ENCODE peak calls at places on chromosomes 6 and 20, in five cellular contexts. R is PC-3, N is fibroblast of lung, O is tibial artery, W is neural progenitor cell. G is an unnamed sample. For H3K36me3 and H3K4me1, the result is how much of the 10 kb centered on the place peaks cover.

GRCh38 chr6:158765509-158766068 is 53.6 kb downstream of the EZR start:
- DNase-seq in R (no peak), N (no peak), O (no peak), W (no peak), G (no peak)

GRCh38 chr20:62728028-62728780 is 19.6 kb downstream of the NTSR1 start:
- DNase-seq in R (no peak), N (no peak), O (peak), W (no peak), G (no peak)

GRCh38 chr20:25247100-25247665 is 702 bp upstream of the PYGB start:
- DNase-seq in R (peak), N (peak), O (peak), W (peak), G (no peak)

GRCh38 chr6:145809211-145809610 is 5.4 kb downstream of the FBXO30 start:
- DNase-seq in R (no peak), N (no peak), O (no peak), W (no peak), G (no peak)

GRCh38 chr6:157688960-157689599 is 134.0 kb upstream of the SNX9 start:
- DNase-seq in R (peak), N (no peak), O (no peak), W (peak), G (no peak)

GRCh38 chr6:142940487-142940886 is 4.5 kb downstream of the HIVEP2 start:
- DNase-seq in R (no peak), N (peak), O (no peak), W (no peak), G (no peak)

GRCh38 chr6:24827970-24828369 is 29.3 kb upstream of the ARMH2 start:
- DNase-seq in R (no peak), N (no peak), O (no peak), W (no peak), G (no peak)

GRCh38 chr6:144653885-144654505 is 368.9 kb downstream of the UTRN start:
- DNase-seq in R (no peak), N (peak), O (no peak), W (no peak), G (no peak)

GRCh38 chr6:116530436-116530835 is 15.0 kb downstream of the TRAPPC3L start:
- DNase-seq in R (peak), N (peak), O (no peak), W (no peak), G (no peak)

GRCh38 chr6:167130712-167131684 is 8.1 kb downstream of the CCR6 start:
- DNase-seq in R (no peak), N (no peak), O (no peak), W (no peak), G (no peak)

GRCh38 chr6:147448212-147448611 is 60.3 kb upstream of the SAMD5 start:
- DNase-seq in R (no peak), N (peak), O (no peak), W (peak), G (peak)

GRCh38 chr6:113376847-113377165 is 480.3 kb upstream of the MARCKS start:
- DNase-seq in R (no peak), N (no peak), O (no peak), W (no peak), G (no peak)

GRCh38 chr20:63641146-63641791 is 12.0 kb downstream of the STMN3 start:
- DNase-seq in R (peak), N (no peak), O (peak), W (no peak), G (no peak)

GRCh38 chr6:124487778-124488431 is 474.3 kb upstream of the RNF217 start:
- DNase-seq in R (peak), N (peak), O (no peak), W (no peak), G (no peak)

GRCh38 chr20:25361287-25361683 is 29.4 kb downstream of the ABHD12 start:
- DNase-seq in R (no peak), N (peak), O (no peak), W (no peak), G (no peak)

GRCh38 chr6:138769102-138769676 is 4.4 kb upstream of the CCDC28A start:
- DNase-seq in R (no peak), N (no peak), O (no peak), W (no peak), G (no peak)

GRCh38 chr6:45438849-45439406 is 61.2 kb upstream of the SUPT3H start:
- DNase-seq in R (peak), N (peak), O (no peak), W (no peak), G (no peak)

GRCh38 chr6:111550195-111550594 is 55.5 kb downstream of the TRAF3IP2 start:
- DNase-seq in R (no peak), N (no peak), O (no peak), W (no peak), G (no peak)

GRCh38 chr20:5863040-5863811 is 87.1 kb downstream of the TRMT6 start:
- DNase-seq in R (peak), N (peak), O (no peak), W (no peak), G (no peak)

GRCh38 chr6:168145747-168146596 is 67.0 kb upstream of the FRMD1 start:
- DNase-seq in R (no peak), N (no peak), O (peak), W (no peak), G (no peak)

GRCh38 chr6:3706547-3707467 is 44.7 kb downstream of the PXDC1 start:
- DNase-seq in R (no peak), N (no peak), O (no peak), W (no peak), G (no peak)

GRCh38 chr20:10504893-10505292 is 69.8 kb downstream of the SLX4IP start:
- DNase-seq in R (no peak), N (no peak), O (no peak), W (no peak), G (no peak)

GRCh38 chr6:111423960-111424846 is 58.8 kb downstream of the REV3L start:
- DNase-seq in R (peak), N (peak), O (no peak), W (no peak), G (no peak)

GRCh38 chr6:31441368-31442267 is 38.2 kb downstream of the MICA start:
- DNase-seq in R (peak), N (peak), O (peak), W (peak), G (peak)

GRCh38 chr20:44354979-44355502 is 458 bp upstream of the HNF4A start:
- DNase-seq in R (no peak), N (no peak), O (no peak), W (no peak), G (no peak)

GRCh38 chr6:20328266-20328946 is 73.3 kb upstream of the E2F3 start:
- DNase-seq in R (no peak), N (no peak), O (no peak), W (no peak), G (no peak)

GRCh38 chr20:38473353-38473795 is 731 bp downstream of the RALGAPB start:
- DNase-seq in R (peak), N (peak), O (no peak), W (peak), G (no peak)

GRCh38 chr20:47551841-47552240 is 50.2 kb downstream of the NCOA3 start:
- DNase-seq in R (no peak), N (no peak), O (no peak), W (no peak), G (no peak)

GRCh38 chr6:9482030-9482731 is 932.7 kb downstream of the TFAP2A start:
- DNase-seq in R (peak), N (peak), O (no peak), W (no peak), G (no peak)

GRCh38 chr20:18728165-18728866 is 85.3 kb upstream of the SCP2D1 start:
- DNase-seq in R (no peak), N (no peak), O (no peak), W (no peak), G (no peak)

GRCh38 chr6:13524801-13525508 is 37.6 kb upstream of the GFOD1 start:
- DNase-seq in R (no peak), N (no peak), O (no peak), W (no peak), G (no peak)

GRCh38 chr6:154509421-154510143 is 903 bp downstream of the CNKSR3 start:
- DNase-seq in R (peak), N (peak), O (peak), W (peak), G (no peak)

DNA sequence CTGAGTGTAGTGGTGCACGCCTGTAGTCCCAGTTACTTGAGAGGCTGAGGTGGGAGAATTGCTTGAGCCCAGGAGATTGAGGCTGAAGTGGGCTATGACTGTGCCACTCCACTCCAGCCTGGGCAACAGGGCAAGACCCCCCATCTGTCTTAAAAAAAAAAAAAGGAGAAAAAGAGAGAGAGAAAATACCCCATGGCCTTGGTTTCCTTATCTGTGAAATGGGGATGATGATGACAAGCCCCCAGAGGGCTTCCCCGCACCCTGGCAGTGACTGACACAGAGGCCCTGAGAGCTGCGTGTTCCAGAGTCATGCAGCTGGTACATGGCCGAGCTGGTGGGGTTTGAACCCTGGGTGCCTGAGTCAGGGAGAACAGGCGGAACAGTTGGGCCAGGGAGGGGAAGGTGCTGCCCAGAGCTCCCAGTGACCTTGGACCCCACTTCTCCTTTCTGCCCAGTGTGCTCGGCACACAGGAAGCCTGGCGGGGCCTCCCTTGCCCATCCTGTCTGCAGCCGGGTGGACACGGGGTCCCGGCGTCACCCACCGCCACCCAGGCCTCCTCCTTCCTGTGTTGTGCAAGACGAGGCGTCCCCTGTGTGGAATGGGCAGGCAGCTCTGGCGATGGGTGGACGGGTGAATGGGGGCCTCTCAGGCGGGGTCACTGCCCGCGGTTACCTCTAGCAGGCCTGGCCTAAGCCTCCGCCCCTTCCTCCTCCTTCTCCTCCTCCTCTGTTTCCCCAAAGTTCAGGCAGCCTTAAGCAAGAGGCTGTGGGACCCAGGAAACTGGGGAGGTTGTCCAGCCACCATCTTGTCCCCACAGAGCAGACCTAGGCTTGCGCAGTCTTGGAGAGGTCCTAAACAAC is 84.2 kb downstream of the CEBPB start:
- DNase-seq in R (no peak), N (no peak), O (peak), W (no peak), G (no peak)
- H3K27ac ChIP-seq in R (no peak), N (no peak), O (peak), W (no peak), G (no peak)

DNA sequence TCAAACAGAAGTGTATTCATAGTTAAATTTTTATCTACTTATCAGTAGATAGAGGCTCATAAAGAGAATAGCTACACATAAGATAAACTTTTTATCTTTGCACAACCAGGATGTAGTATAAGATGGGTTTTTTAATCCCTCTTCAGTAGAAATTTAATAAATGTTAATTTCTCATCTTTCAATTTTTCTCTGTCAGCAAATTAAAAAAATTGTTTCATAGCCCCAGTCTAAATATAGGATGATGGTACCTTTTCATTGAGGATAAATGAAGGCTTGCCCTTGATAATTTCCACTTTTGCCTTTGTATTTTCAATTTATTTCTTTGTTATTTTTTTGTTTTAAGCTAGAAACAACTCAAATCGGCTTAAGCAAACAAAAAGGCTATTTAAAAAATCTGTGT is 251.2 kb upstream of the NOX3 start:
- DNase-seq in R (no peak), N (no peak), O (no peak), W (no peak), G (no peak)
- H3K36me3 ChIP-seq in R (under half), N (under half), O (under half), W (under half), G (under half)

GRCh38 chr20:59938221-59938620 is 1.9 kb downstream of the PPP1R3D start:
- DNase-seq in R (peak), N (peak), O (no peak), W (no peak), G (no peak)

GRCh38 chr20:59936409-59936808 is 3.0 kb upstream of the SYCP2 start:
- DNase-seq in R (no peak), N (no peak), O (no peak), W (no peak), G (no peak)

GRCh38 chr20:59935457-59936185 is 2.2 kb upstream of the SYCP2 start:
- DNase-seq in R (no peak), N (no peak), O (no peak), W (no peak), G (no peak)

GRCh38 chr20:59938696-59939051 is 1.4 kb downstream of the PPP1R3D start:
- DNase-seq in R (peak), N (no peak), O (no peak), W (no peak), G (no peak)

GRCh38 chr20:59937150-59937549 is 3.0 kb downstream of the PPP1R3D start:
- DNase-seq in R (no peak), N (no peak), O (no peak), W (no peak), G (no peak)
- H3K4me1 ChIP-seq in R (under half), N (under half), O (under half), W (under half), G (under half)

DNA sequence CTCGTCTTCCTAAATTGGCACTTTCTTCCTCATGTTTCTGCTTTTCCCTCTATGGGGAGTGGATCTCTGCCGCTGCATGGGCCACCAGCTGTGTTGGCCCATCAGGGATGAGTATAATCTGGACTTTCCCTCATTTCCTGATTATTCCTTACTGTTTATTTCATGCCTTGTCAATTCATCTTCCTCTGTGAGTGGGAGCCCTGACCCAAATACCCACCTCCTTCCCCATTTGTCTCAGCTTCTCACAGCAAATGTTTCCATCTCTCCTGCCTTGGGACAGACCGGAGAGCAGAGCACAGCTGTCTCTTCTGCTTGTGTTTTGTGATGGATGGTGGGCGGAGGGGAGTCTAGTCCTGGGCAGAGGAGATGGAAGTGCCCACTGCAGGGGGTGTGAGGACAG is 212.7 kb downstream of the UST start:
- DNase-seq in R (no peak), N (no peak), O (no peak), W (no peak), G (no peak)
- H3K27ac ChIP-seq in R (no peak), N (no peak), O (no peak), W (no peak), G (no peak)

DNA sequence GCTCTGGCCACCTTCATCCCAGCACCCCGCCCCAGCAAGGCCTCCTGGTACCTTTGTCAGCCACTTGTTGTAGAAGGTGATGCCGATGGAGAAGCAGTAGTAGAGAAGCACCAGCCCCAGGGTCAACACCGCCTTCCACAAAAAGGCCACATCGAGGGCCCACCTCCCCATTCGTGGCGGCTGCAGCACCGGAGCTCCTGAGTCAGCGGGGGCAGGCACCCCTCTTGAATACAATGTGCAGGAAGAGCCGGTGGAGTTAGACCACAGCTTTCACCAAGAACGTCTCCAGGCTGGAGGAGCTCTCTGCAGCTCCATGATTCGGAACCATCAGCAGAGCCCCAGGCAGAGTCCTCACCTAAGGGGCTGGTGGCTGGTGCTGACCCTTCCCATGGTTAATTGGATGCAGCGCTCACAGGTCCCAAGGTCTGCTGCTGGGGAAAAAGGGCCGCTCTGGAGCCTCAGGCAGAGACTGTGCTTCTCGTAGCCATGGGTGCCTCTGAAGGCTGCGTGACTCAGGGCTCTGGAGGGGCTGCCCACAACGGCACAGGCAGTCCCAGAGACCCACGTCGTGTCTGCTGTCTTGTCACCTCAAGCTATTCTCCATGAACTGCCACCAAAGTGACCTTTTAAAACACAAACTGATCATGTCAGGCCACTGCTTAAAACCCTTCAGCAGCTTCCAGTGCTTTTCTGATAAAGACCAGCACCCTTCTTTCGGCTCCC is 47.9 kb downstream of the ELMO2 start:
- DNase-seq in R (no peak), N (no peak), O (no peak), W (no peak), G (no peak)
- H3K36me3 ChIP-seq in R (under half), N (under half), O (under half), W (under half), G (under half)

DNA sequence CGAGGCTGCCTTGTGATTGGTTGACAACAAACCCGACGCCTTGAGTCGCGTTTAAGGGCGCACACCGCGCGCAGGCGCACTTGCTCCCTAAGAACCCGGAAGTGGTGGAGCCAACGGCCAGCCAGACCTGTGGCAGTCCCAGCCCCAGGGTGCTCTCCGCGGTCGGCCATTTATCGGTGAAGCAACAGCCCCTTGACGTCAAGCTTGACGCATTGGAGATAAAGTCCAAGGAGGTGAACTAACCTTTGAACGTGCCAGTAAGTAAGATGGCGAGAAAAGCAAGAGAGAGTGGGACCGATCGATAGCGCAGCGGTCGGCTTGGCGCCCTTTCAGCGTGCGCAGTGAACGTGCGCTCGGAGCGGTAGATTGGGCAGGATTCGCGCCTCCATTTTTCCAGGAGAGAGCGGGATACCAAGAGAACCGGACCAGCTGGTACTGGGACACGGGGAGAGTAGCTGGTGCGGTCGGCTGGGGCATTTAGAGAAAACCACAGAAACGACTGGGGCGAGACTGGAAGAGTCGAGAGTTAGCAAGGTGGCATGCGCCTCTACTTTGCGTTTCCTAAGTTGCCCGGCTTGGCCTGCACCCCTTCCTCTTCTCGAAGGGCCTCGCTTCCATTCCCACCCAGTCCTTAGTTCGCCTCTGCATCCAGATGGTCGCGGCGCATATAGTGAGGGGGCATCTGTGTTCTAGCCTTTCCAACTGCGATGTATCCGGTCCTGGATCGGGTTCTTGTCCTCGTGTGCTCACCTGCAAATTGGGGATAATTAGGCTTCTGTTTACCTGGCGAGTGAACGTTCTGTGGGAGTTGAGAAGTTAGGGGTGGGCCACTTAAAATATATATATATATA is at the start of gene CSTF1:
- DNase-seq in R (peak), N (peak), O (peak), W (peak), G (peak)
- H3K4me1 ChIP-seq in R (under half), N (under half), O (under half), W (under half), G (under half)

G was measured in iPS DF 6.9.